ENCODE peak calls at places on chromosomes 4 and X, in eight cellular contexts. One of them, this sample, is unnamed. For H3K9me3, the result is how much of the 10 kb centered on the place peaks cover.

GRCh38 chr4:6087669-6088068 is 69.4 kb upstream of the C4orf50 start:
- DNase-seq in Peyer's patch: no peak
- DNase-seq in cardiac muscle cell: peak
- DNase-seq in tibial nerve: no peak
- DNase-seq in transverse colon: no peak
- DNase-seq in sigmoid colon: peak
- DNase-seq in right atrium auricular region: no peak
- DNase-seq in GM23248: peak
- DNase-seq in this sample: peak

GRCh38 chrX:153767674-153768055 is 3.6 kb downstream of the PLXNB3 start:
- DNase-seq in tibial nerve: no peak
- DNase-seq in sigmoid colon: peak
- DNase-seq in transverse colon: no peak
- DNase-seq in Peyer's patch: no peak
- DNase-seq in cardiac muscle cell: no peak
- DNase-seq in right atrium auricular region: no peak
- DNase-seq in GM23248: no peak
- DNase-seq in this sample: no peak

GRCh38 chr4:47032405-47033106 is 1.2 kb downstream of the GABRB1 start:
- DNase-seq in transverse colon: peak
- DNase-seq in cardiac muscle cell: peak
- DNase-seq in GM23248: peak
- DNase-seq in sigmoid colon: peak
- DNase-seq in tibial nerve: no peak
- DNase-seq in right atrium auricular region: peak
- DNase-seq in Peyer's patch: peak
- DNase-seq in this sample: peak

GRCh38 chr4:9762823-9763475 is 18.5 kb upstream of the DRD5 start:
- DNase-seq in transverse colon: peak
- DNase-seq in right atrium auricular region: peak
- DNase-seq in cardiac muscle cell: peak
- DNase-seq in tibial nerve: peak
- DNase-seq in GM23248: peak
- DNase-seq in sigmoid colon: no peak
- DNase-seq in Peyer's patch: peak
- DNase-seq in this sample: peak

GRCh38 chr4:38957239-38957815 is 74.9 kb downstream of the TMEM156 start:
- DNase-seq in tibial nerve: no peak
- DNase-seq in Peyer's patch: no peak
- DNase-seq in GM23248: no peak
- DNase-seq in sigmoid colon: no peak
- DNase-seq in transverse colon: no peak
- DNase-seq in cardiac muscle cell: no peak
- DNase-seq in right atrium auricular region: no peak
- DNase-seq in this sample: no peak

GRCh38 chrX:70226048-70226447 is 8.4 kb upstream of the AWAT1 start:
- DNase-seq in transverse colon: no peak
- DNase-seq in cardiac muscle cell: no peak
- DNase-seq in tibial nerve: no peak
- DNase-seq in right atrium auricular region: no peak
- DNase-seq in sigmoid colon: no peak
- DNase-seq in GM23248: no peak
- DNase-seq in Peyer's patch: no peak
- DNase-seq in this sample: no peak

GRCh38 chr4:74109894-74110605 is 11.1 kb upstream of the CXCL2 start:
- DNase-seq in GM23248: peak
- DNase-seq in transverse colon: no peak
- DNase-seq in sigmoid colon: no peak
- DNase-seq in tibial nerve: no peak
- DNase-seq in cardiac muscle cell: peak
- DNase-seq in right atrium auricular region: no peak
- DNase-seq in Peyer's patch: no peak
- DNase-seq in this sample: peak

GRCh38 chr4:146247356-146247755 is 33.0 kb downstream of the REELD1 start:
- DNase-seq in transverse colon: no peak
- DNase-seq in cardiac muscle cell: no peak
- DNase-seq in tibial nerve: no peak
- DNase-seq in right atrium auricular region: no peak
- DNase-seq in sigmoid colon: no peak
- DNase-seq in Peyer's patch: no peak
- DNase-seq in GM23248: peak
- DNase-seq in this sample: no peak

GRCh38 chrX:2188316-2188715 is 312.5 kb downstream of the DHRSX start:
- DNase-seq in Peyer's patch: no peak
- DNase-seq in transverse colon: no peak
- DNase-seq in cardiac muscle cell: no peak
- DNase-seq in tibial nerve: no peak
- DNase-seq in GM23248: no peak
- DNase-seq in sigmoid colon: no peak
- DNase-seq in right atrium auricular region: no peak
- DNase-seq in this sample: no peak

GRCh38 chr4:82381661-82382284 is 8.0 kb upstream of the HNRNPD start:
- DNase-seq in sigmoid colon: no peak
- DNase-seq in cardiac muscle cell: no peak
- DNase-seq in Peyer's patch: no peak
- DNase-seq in transverse colon: no peak
- DNase-seq in right atrium auricular region: no peak
- DNase-seq in tibial nerve: no peak
- DNase-seq in GM23248: peak
- DNase-seq in this sample: no peak

GRCh38 chrX:49250578-49250977 is 13.9 kb downstream of the FOXP3 start:
- DNase-seq in transverse colon: no peak
- DNase-seq in Peyer's patch: no peak
- DNase-seq in sigmoid colon: no peak
- DNase-seq in GM23248: no peak
- DNase-seq in cardiac muscle cell: no peak
- DNase-seq in tibial nerve: no peak
- DNase-seq in right atrium auricular region: no peak
- DNase-seq in this sample: no peak

GRCh38 chr4:76543378-76543777 is 108.3 kb downstream of the SHROOM3 start:
- DNase-seq in cardiac muscle cell: no peak
- DNase-seq in tibial nerve: no peak
- DNase-seq in transverse colon: no peak
- DNase-seq in right atrium auricular region: no peak
- DNase-seq in sigmoid colon: no peak
- DNase-seq in GM23248: no peak
- DNase-seq in Peyer's patch: no peak
- DNase-seq in this sample: no peak

GRCh38 chrX:34365482-34365881 is 233.4 kb upstream of the FAM47A start:
- DNase-seq in transverse colon: no peak
- DNase-seq in Peyer's patch: no peak
- DNase-seq in tibial nerve: peak
- DNase-seq in GM23248: peak
- DNase-seq in right atrium auricular region: no peak
- DNase-seq in cardiac muscle cell: peak
- DNase-seq in sigmoid colon: no peak
- DNase-seq in this sample: no peak

GRCh38 chr4:83083925-83084475 is 30.5 kb downstream of the PLAC8 start:
- DNase-seq in cardiac muscle cell: peak
- DNase-seq in transverse colon: peak
- DNase-seq in Peyer's patch: peak
- DNase-seq in right atrium auricular region: no peak
- DNase-seq in sigmoid colon: no peak
- DNase-seq in GM23248: no peak
- DNase-seq in tibial nerve: no peak
- DNase-seq in this sample: peak

GRCh38 chr4:54840430-54840829 is 182.7 kb downstream of the KIT start:
- DNase-seq in cardiac muscle cell: no peak
- DNase-seq in Peyer's patch: no peak
- DNase-seq in sigmoid colon: no peak
- DNase-seq in right atrium auricular region: no peak
- DNase-seq in transverse colon: no peak
- DNase-seq in GM23248: peak
- DNase-seq in tibial nerve: no peak
- DNase-seq in this sample: no peak

GRCh38 chr4:100738388-100739165 is 220.8 kb upstream of the EMCN start:
- DNase-seq in sigmoid colon: peak
- DNase-seq in cardiac muscle cell: peak
- DNase-seq in right atrium auricular region: peak
- DNase-seq in tibial nerve: peak
- DNase-seq in transverse colon: peak
- DNase-seq in Peyer's patch: peak
- DNase-seq in GM23248: peak
- DNase-seq in this sample: peak

GRCh38 chr4:169921237-169921636 is 105.0 kb downstream of the MFAP3L start:
- DNase-seq in tibial nerve: no peak
- DNase-seq in right atrium auricular region: no peak
- DNase-seq in cardiac muscle cell: no peak
- DNase-seq in Peyer's patch: no peak
- DNase-seq in sigmoid colon: no peak
- DNase-seq in GM23248: no peak
- DNase-seq in transverse colon: no peak
- DNase-seq in this sample: no peak

GRCh38 chr4:84232311-84233095 is 266.6 kb downstream of the NKX6-1 start:
- DNase-seq in Peyer's patch: no peak
- DNase-seq in right atrium auricular region: no peak
- DNase-seq in tibial nerve: no peak
- DNase-seq in cardiac muscle cell: no peak
- DNase-seq in GM23248: no peak
- DNase-seq in transverse colon: no peak
- DNase-seq in sigmoid colon: no peak
- DNase-seq in this sample: no peak

GRCh38 chr4:38606587-38606905 is 57.5 kb upstream of the KLF3 start:
- DNase-seq in transverse colon: no peak
- DNase-seq in tibial nerve: no peak
- DNase-seq in GM23248: no peak
- DNase-seq in right atrium auricular region: peak
- DNase-seq in Peyer's patch: no peak
- DNase-seq in sigmoid colon: no peak
- DNase-seq in cardiac muscle cell: no peak
- DNase-seq in this sample: no peak

GRCh38 chrX:67614414-67614813 is 70.6 kb downstream of the AR start:
- DNase-seq in Peyer's patch: no peak
- DNase-seq in GM23248: peak
- DNase-seq in right atrium auricular region: no peak
- DNase-seq in transverse colon: no peak
- DNase-seq in tibial nerve: no peak
- DNase-seq in sigmoid colon: no peak
- DNase-seq in cardiac muscle cell: peak
- DNase-seq in this sample: no peak

GRCh38 chr4:126733301-126733700 is 899.5 kb upstream of the INTU start:
- DNase-seq in transverse colon: no peak
- DNase-seq in Peyer's patch: no peak
- DNase-seq in sigmoid colon: no peak
- DNase-seq in right atrium auricular region: no peak
- DNase-seq in cardiac muscle cell: no peak
- DNase-seq in GM23248: peak
- DNase-seq in tibial nerve: no peak
- DNase-seq in this sample: no peak

GRCh38 chr4:473575-474457 is 25.1 kb downstream of the ZNF721 start:
- DNase-seq in sigmoid colon: peak
- DNase-seq in Peyer's patch: peak
- DNase-seq in GM23248: peak
- DNase-seq in tibial nerve: peak
- DNase-seq in cardiac muscle cell: peak
- DNase-seq in transverse colon: peak
- DNase-seq in right atrium auricular region: peak
- DNase-seq in this sample: peak
- H3K9me3 ChIP-seq in sigmoid colon: under half
- H3K9me3 ChIP-seq in Peyer's patch: under half
- H3K9me3 ChIP-seq in GM23248: under half
- H3K9me3 ChIP-seq in tibial nerve: under half
- H3K9me3 ChIP-seq in cardiac muscle cell: under half
- H3K9me3 ChIP-seq in transverse colon: under half
- H3K9me3 ChIP-seq in right atrium auricular region: under half
- H3K9me3 ChIP-seq in this sample: under half

GRCh38 chr4:163193717-163194116 is 27.0 kb upstream of the NAF1 start:
- DNase-seq in tibial nerve: no peak
- DNase-seq in sigmoid colon: no peak
- DNase-seq in cardiac muscle cell: no peak
- DNase-seq in Peyer's patch: no peak
- DNase-seq in GM23248: no peak
- DNase-seq in right atrium auricular region: no peak
- DNase-seq in transverse colon: no peak
- DNase-seq in this sample: no peak

GRCh38 chr4:163196904-163197505 is 30.3 kb upstream of the NAF1 start:
- DNase-seq in sigmoid colon: no peak
- DNase-seq in tibial nerve: no peak
- DNase-seq in transverse colon: no peak
- DNase-seq in cardiac muscle cell: no peak
- DNase-seq in right atrium auricular region: no peak
- DNase-seq in Peyer's patch: no peak
- DNase-seq in GM23248: no peak
- DNase-seq in this sample: no peak

GRCh38 chr4:163194593-163194992 is 27.9 kb upstream of the NAF1 start:
- DNase-seq in sigmoid colon: no peak
- DNase-seq in cardiac muscle cell: no peak
- DNase-seq in GM23248: no peak
- DNase-seq in transverse colon: no peak
- DNase-seq in right atrium auricular region: peak
- DNase-seq in tibial nerve: no peak
- DNase-seq in Peyer's patch: no peak
- DNase-seq in this sample: no peak

GRCh38 chr4:163195247-163195765 is 28.6 kb upstream of the NAF1 start:
- DNase-seq in transverse colon: no peak
- DNase-seq in sigmoid colon: no peak
- DNase-seq in tibial nerve: no peak
- DNase-seq in cardiac muscle cell: peak
- DNase-seq in right atrium auricular region: no peak
- DNase-seq in GM23248: no peak
- DNase-seq in Peyer's patch: no peak
- DNase-seq in this sample: no peak

DNA sequence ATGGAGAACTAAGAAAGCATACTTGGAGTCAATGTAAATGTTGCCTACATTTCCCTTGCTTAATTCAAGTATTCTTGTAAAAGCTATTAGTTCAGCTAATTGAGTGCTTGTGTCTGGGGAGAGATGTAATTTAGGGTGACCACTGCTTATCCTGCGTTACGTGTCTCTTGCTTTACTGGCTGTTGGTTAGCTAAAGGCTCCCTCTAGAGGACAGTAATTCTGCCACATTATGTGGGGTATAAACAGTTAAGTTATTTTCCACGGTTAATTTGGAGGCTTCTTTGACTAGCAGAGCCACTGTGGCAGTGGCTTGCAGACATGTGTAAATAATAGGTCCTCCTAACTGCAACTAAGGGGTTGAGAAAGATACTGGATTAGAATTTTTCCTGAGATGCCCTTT is 25.3 kb upstream of the NAF1 start:
- DNase-seq in sigmoid colon: no peak
- DNase-seq in right atrium auricular region: no peak
- DNase-seq in Peyer's patch: no peak
- DNase-seq in cardiac muscle cell: no peak
- DNase-seq in transverse colon: no peak
- DNase-seq in tibial nerve: no peak
- DNase-seq in GM23248: peak
- DNase-seq in this sample: peak
- H3K9me3 ChIP-seq in sigmoid colon: under half
- H3K9me3 ChIP-seq in right atrium auricular region: under half
- H3K9me3 ChIP-seq in Peyer's patch: under half
- H3K9me3 ChIP-seq in cardiac muscle cell: under half
- H3K9me3 ChIP-seq in transverse colon: under half
- H3K9me3 ChIP-seq in tibial nerve: under half
- H3K9me3 ChIP-seq in GM23248: under half
- H3K9me3 ChIP-seq in this sample: under half

GRCh38 chr4:1255151-1255550 is 6.2 kb upstream of the CTBP1 start:
- DNase-seq in sigmoid colon: no peak
- DNase-seq in right atrium auricular region: no peak
- DNase-seq in tibial nerve: no peak
- DNase-seq in GM23248: peak
- DNase-seq in Peyer's patch: no peak
- DNase-seq in transverse colon: no peak
- DNase-seq in cardiac muscle cell: no peak
- DNase-seq in this sample: no peak
- H3K9me3 ChIP-seq in sigmoid colon: under half
- H3K9me3 ChIP-seq in right atrium auricular region: under half
- H3K9me3 ChIP-seq in tibial nerve: under half
- H3K9me3 ChIP-seq in GM23248: under half
- H3K9me3 ChIP-seq in Peyer's patch: under half
- H3K9me3 ChIP-seq in transverse colon: under half
- H3K9me3 ChIP-seq in cardiac muscle cell: under half
- H3K9me3 ChIP-seq in this sample: under half

GRCh38 chr4:155426953-155427352 is 50.2 kb upstream of the MAP9 start:
- DNase-seq in cardiac muscle cell: no peak
- DNase-seq in sigmoid colon: no peak
- DNase-seq in transverse colon: no peak
- DNase-seq in Peyer's patch: no peak
- DNase-seq in right atrium auricular region: no peak
- DNase-seq in GM23248: no peak
- DNase-seq in tibial nerve: no peak
- DNase-seq in this sample: no peak
- H3K9me3 ChIP-seq in cardiac muscle cell: under half
- H3K9me3 ChIP-seq in sigmoid colon: under half
- H3K9me3 ChIP-seq in transverse colon: under half
- H3K9me3 ChIP-seq in Peyer's patch: under half
- H3K9me3 ChIP-seq in right atrium auricular region: under half
- H3K9me3 ChIP-seq in GM23248: under half
- H3K9me3 ChIP-seq in tibial nerve: under half
- H3K9me3 ChIP-seq in this sample: under half